ENCODE peak calls at places on chromosomes 3 and 15, in five cellular contexts. Q is A549, Z is K562, I is HepG2, B is GM12878. P is an unnamed sample.

GRCh38 chr3:14188367-14188766 is 9.8 kb downstream of the LSM3 start:
- DNase-seq in Q (no peak), Z (no peak), I (no peak), B (no peak), P (no peak)

GRCh38 chr3:195078891-195079440 is 192.0 kb downstream of the XXYLT1 start:
- DNase-seq in Q (no peak), Z (no peak), I (no peak), B (no peak), P (no peak)

GRCh38 chr15:68725736-68726135 is 95.0 kb downstream of the ANP32A start:
- DNase-seq in Q (no peak), Z (no peak), I (no peak), B (no peak), P (peak)

GRCh38 chr15:92808611-92809063 is 91.5 kb upstream of the CHD2 start:
- DNase-seq in Q (no peak), Z (peak), I (no peak), B (no peak), P (peak)

GRCh38 chr15:40065166-40065565 is 26.2 kb upstream of the SRP14 start:
- DNase-seq in Q (no peak), Z (no peak), I (no peak), B (no peak), P (no peak)

GRCh38 chr15:22881739-22882440 is 43.4 kb downstream of the NIPA2 start:
- DNase-seq in Q (no peak), Z (no peak), I (no peak), B (no peak), P (no peak)

GRCh38 chr3:187518207-187518606 is 150.0 kb downstream of the RTP4 start:
- DNase-seq in Q (no peak), Z (no peak), I (no peak), B (no peak), P (peak)

GRCh38 chr15:25739687-25740121 is 123.4 kb downstream of the ATP10A start:
- DNase-seq in Q (peak), Z (no peak), I (no peak), B (peak), P (peak)

GRCh38 chr15:77532846-77533245 is 99.9 kb downstream of the LINGO1 start:
- DNase-seq in Q (no peak), Z (no peak), I (no peak), B (no peak), P (no peak)

GRCh38 chr3:176633511-176633910 is 563.8 kb downstream of the TBL1XR1 start:
- DNase-seq in Q (no peak), Z (peak), I (no peak), B (no peak), P (peak)

GRCh38 chr3:197002701-197003454 is 26.7 kb downstream of the MELTF start:
- DNase-seq in Q (peak), Z (peak), I (peak), B (no peak), P (peak)

GRCh38 chr3:197006446-197006845 is 23.2 kb downstream of the MELTF start:
- DNase-seq in Q (no peak), Z (no peak), I (no peak), B (no peak), P (no peak)

GRCh38 chr3:197001106-197001971 is 28.3 kb downstream of the MELTF start:
- DNase-seq in Q (no peak), Z (no peak), I (no peak), B (no peak), P (no peak)

GRCh38 chr3:197001972-197002700 is 27.5 kb downstream of the MELTF start:
- DNase-seq in Q (no peak), Z (no peak), I (no peak), B (no peak), P (peak)

GRCh38 chr3:197003461-197004385 is 25.9 kb downstream of the MELTF start:
- DNase-seq in Q (no peak), Z (no peak), I (no peak), B (no peak), P (peak)
- TF ChIP-seq JUNB in Q (no peak), Z (no peak), I (no peak), B (no peak), P (no peak)

GRCh38 chr3:87706176-87706575 is 352.6 kb downstream of the CGGBP1 start:
- DNase-seq in Q (no peak), Z (no peak), I (no peak), B (no peak), P (no peak)
- TF ChIP-seq JUNB in Q (no peak), Z (no peak), I (no peak), B (no peak), P (no peak)

DNA sequence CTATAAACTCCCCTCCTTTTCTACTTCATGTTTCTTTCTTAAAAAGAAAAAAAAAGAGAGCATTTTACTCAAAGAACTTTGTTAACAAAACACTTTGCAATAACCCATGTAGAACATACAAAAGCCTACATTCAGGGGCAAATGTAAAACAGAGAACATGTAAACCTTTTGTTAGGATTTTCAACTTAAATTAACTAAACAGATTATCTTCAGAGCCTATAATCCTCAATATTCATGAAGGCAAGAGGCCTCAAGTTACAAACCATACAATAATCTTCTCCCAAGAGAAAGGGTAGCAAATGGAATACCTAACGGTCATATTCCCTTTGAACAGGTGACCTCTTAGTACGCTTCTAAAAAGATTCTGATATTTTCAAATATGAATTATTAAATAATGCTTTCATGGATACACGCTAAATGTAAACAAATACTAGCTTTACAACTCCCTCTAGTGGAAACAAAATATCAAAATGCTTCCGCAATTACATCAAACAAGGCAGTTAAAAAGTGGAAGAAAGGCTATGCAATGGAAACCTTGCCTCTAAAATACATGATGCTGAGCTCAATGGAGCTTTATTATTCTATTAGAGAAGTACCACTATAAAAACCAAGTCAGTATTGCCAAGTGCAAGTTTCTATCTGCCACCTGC is 9.9 kb downstream of the CEP152 start:
- DNase-seq in Q (peak), Z (no peak), I (peak), B (no peak), P (peak)
- TF ChIP-seq JUNB in Q (no peak), Z (no peak), I (no peak), B (no peak), P (no peak)

DNA sequence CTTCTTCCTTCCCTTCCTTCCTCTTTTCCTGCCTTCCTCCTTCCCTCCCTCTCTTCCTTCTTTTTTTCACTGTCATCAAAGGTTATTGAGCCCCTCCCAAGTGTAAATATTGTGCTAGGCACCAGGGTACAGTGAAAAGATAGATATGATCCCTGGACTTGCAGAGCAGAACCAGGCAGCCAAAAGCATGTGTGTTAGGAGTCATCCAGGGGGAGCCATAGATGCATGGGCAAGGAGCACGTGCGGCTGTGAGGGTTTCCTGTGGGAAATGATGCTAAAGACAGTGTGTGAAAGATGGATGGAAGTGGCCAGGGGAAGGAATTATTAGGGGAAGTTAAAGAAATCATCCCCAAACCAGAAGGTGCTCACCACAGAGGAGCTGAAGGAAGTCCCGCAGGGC is 65.2 kb downstream of the NR2F2 start:
- DNase-seq in Q (no peak), Z (no peak), I (peak), B (no peak), P (no peak)
- TF ChIP-seq JUNB in Q (no peak), Z (no peak), I (no peak), B (no peak), P (no peak)

DNA sequence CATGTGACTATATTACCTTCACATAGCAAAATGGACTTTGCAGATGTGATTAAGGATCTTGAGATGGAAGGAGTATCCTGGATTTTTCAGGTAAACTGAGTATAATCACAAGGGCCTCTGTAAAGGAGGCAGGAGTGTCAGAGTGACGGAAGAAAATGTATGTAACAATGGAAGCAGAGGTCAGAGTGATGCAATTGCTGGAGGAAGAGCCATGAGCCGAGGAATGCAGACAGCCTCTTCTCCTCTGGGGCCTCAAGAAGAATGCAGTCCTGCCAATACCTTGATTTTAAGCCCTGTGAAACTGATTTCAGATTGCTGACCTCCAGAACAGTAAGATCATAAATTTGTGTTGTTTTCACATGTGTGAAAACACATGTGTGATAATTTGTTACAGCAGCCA is 15.1 kb downstream of the HEMK1 start:
- DNase-seq in Q (no peak), Z (no peak), I (no peak), B (no peak), P (peak)
- TF ChIP-seq JUNB in Q (no peak), Z (no peak), I (no peak), B (no peak), P (no peak)

DNA sequence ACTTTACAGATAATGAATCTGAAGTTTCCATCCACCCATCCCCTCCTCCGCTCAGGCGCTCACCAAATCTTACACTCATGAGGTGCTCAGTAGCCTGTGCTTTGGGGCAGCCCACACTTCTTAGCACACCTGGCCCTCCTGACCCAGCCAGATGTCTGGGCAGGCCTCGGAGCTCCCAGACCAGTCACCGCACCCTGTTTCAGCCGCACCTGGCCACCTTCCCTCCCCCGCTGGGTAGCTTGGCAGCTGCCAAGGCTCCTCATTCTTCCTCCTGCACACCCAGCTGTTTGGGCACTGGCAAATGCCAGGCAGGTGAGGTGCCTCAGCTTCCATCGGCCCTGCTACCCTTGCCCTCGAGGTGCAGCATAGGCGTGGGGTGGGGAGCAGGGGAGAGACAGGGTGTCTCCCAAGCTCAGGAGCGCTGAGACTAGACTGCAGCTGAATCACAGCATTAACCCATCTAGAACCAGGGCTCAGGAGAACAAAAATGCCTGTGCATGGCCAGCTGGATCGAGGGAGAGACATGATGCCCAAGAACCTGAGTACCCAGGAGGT is 45.8 kb downstream of the CDC25A start:
- DNase-seq in Q (no peak), Z (no peak), I (no peak), B (no peak), P (no peak)
- TF ChIP-seq JUNB in Q (no peak), Z (no peak), I (no peak), B (no peak), P (no peak)